ENCODE peak calls at places on chromosomes 1 and 21, in seven cellular contexts. X is A549; N is ovary; P is upper lobe of left lung; M is K562; S is pancreas; U is CD4-positive, alpha-beta memory T cell. R is an unnamed sample. For H3K4me1, the result is how much of the 10 kb centered on the place peaks cover.

GRCh38 chr1:46527474-46528296 is 23.8 kb downstream of the KNCN start:
- DNase-seq in U (peak), S (peak), P (no peak), N (peak), M (peak), X (peak), R (no peak)

GRCh38 chr1:78650114-78650513 is 483 bp downstream of the IFI44 start:
- DNase-seq in S (no peak), M (no peak), P (no peak), U (no peak), N (no peak), X (no peak), R (no peak)

GRCh38 chr1:184078564-184079107 is 27.1 kb downstream of the TSEN15 start:
- DNase-seq in U (no peak), M (no peak), N (no peak), X (no peak), P (no peak), S (no peak), R (no peak)

GRCh38 chr1:111516008-111516535 is 12.6 kb upstream of the ADORA3 start:
- DNase-seq in N (peak), X (no peak), S (no peak), P (peak), U (peak), M (peak), R (peak)

GRCh38 chr1:178052650-178053461 is 41.0 kb upstream of the RASAL2 start:
- DNase-seq in X (no peak), U (no peak), M (no peak), S (no peak), P (no peak), N (no peak), R (no peak)

GRCh38 chr1:117403597-117403996 is 36.3 kb downstream of the MAN1A2 start:
- DNase-seq in X (no peak), U (no peak), N (no peak), P (no peak), M (no peak), S (no peak), R (no peak)

GRCh38 chr1:82318265-82318664 is 517.5 kb downstream of the ADGRL2 start:
- DNase-seq in U (no peak), S (no peak), N (no peak), M (no peak), X (no peak), P (no peak), R (no peak)

GRCh38 chr1:202862672-202863560 is 26.0 kb downstream of the RABIF start:
- DNase-seq in M (no peak), N (no peak), X (no peak), U (no peak), P (no peak), S (no peak), R (no peak)

GRCh38 chr1:154955039-154955717 is 721 bp downstream of the PBXIP1 start:
- DNase-seq in N (peak), U (peak), S (no peak), X (no peak), P (no peak), M (peak), R (no peak)
- H3K4me1 ChIP-seq in N (under half), U (half or more), S (under half), X (under half), P (half or more), M (under half), R (under half)

DNA sequence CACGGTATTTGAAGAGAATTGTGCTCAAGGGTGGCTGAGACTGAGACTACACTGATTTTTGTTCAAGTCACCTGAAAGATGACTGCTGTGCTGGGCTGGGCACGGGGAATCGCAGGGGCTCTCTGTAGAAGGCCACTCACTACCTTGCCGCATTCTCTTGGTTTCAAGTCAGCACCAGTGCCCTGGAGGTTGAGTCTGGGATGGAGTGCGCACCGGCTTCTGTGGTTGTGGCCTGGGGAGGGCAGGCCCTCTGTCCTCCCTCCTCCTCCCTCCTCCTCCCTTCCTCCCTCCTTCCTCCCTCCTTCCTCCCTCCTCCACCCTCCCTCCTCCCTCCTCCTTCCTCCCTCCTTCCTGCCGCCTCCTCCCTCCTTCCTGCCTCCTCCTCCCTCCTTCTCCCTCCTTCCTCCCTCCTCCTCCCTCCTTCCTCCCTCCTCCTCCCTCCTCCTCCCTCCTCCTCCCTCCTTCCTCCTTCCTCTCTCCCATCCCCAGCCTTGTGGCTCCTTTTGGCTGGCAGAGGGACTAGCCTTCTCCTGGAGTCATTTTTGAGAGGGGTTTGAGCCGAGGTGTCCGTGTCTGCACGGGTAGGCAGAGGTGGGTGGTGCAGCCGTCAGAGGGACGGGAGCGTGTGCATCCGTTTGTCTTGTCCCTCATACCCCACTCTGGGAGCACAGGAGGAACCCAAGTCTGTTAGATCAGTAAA is 9.5 kb downstream of the RER1 start:
- DNase-seq in N (no peak), U (no peak), S (no peak), X (no peak), P (no peak), M (no peak), R (no peak)
- H3K27ac ChIP-seq in N (no peak), U (no peak), S (no peak), X (no peak), P (no peak), M (no peak), R (no peak)

GRCh38 chr1:66351474-66351873 is 182.5 kb upstream of the SGIP1 start:
- DNase-seq in M (no peak), S (no peak), N (no peak), P (no peak), U (no peak), X (no peak), R (no peak)

GRCh38 chr1:66350001-66350547 is 183.9 kb upstream of the SGIP1 start:
- DNase-seq in U (peak), X (no peak), M (no peak), N (no peak), P (no peak), S (no peak), R (no peak)

GRCh38 chr1:66351913-66352312 is 182.0 kb upstream of the SGIP1 start:
- DNase-seq in P (no peak), U (peak), M (no peak), X (no peak), S (no peak), N (no peak), R (no peak)

GRCh38 chr1:66346873-66347272 is 187.1 kb upstream of the SGIP1 start:
- DNase-seq in M (no peak), S (no peak), X (no peak), U (no peak), N (no peak), P (no peak), R (no peak)

GRCh38 chr1:66349277-66349676 is 184.7 kb upstream of the SGIP1 start:
- DNase-seq in S (no peak), N (no peak), P (no peak), M (no peak), U (no peak), X (no peak), R (no peak)
- H3K4me1 ChIP-seq in S (under half), N (under half), P (half or more), M (under half), U (half or more), X (half or more), R (under half)

GRCh38 chr21:34884346-34884929 is 164.7 kb downstream of the RUNX1 start:
- DNase-seq in S (no peak), M (no peak), X (no peak), N (no peak), P (no peak), U (no peak), R (no peak)

GRCh38 chr21:34883501-34884271 is 165.4 kb downstream of the RUNX1 start:
- DNase-seq in P (no peak), X (no peak), S (no peak), N (no peak), U (no peak), M (no peak), R (no peak)

GRCh38 chr21:34881421-34881820 is 167.7 kb downstream of the RUNX1 start:
- DNase-seq in N (no peak), M (no peak), X (no peak), P (no peak), U (no peak), S (no peak), R (no peak)

GRCh38 chr21:34881894-34882371 is 167.2 kb downstream of the RUNX1 start:
- DNase-seq in N (no peak), M (no peak), P (no peak), S (no peak), X (no peak), U (no peak), R (no peak)

DNA sequence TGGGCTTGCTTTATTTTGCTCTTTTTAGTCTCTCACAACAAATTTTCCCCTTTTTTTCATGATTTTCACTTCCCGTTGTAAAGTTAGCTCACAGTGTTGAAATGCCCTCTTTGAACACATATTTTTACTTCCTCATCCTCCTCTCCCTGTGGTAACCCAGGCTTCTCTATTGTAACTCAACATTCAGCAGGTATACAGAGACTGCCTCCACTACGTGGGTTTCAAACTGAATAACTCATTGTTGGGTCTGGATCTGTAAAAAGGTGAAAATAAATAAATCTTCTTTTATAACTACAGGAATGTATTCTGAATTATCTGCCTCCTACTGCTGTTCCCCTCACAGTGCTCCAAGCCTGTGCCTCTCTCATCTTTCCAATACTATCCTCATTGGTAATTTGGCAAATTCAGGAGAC is 166.4 kb downstream of the RUNX1 start:
- DNase-seq in M (no peak), P (no peak), S (no peak), U (no peak), X (no peak), N (no peak), R (no peak)
- H3K27ac ChIP-seq in M (peak), P (peak), S (peak), U (no peak), X (peak), N (no peak), R (no peak)

R was measured in iPS DF 6.9.